ENCODE peak calls at places on chromosomes 5 and 9, in five cellular contexts. C, K, V, X and G are unnamed samples.
A peak's percentile ranks its signal among the peaks of the same experiment; 100 is the strongest.

GRCh38 chr5:150694638-150695037 is 6.2 kb downstream of the RBM22 start:
- DNase-seq in C (no peak), K (no peak), V (peak; percentile 71), X (peak; percentile 60), G (no peak)

GRCh38 chr9:91308144-91308543 is 53.6 kb downstream of the AUH start:
- DNase-seq in C (no peak), K (no peak), V (no peak), X (peak; percentile 38), G (no peak)

GRCh38 chr9:126293522-126293889 is 33.1 kb upstream of the MVB12B start:
- DNase-seq in C (no peak), K (peak; percentile 60), V (no peak), X (no peak), G (no peak)

GRCh38 chr5:172731286-172732073 is 39.5 kb downstream of the DUSP1 start:
- DNase-seq in C (no peak), K (peak; percentile 93), V (no peak), X (no peak), G (peak; percentile 62)

GRCh38 chr9:117247271-117247670 is 167.6 kb downstream of the ASTN2 start:
- DNase-seq in C (no peak), K (no peak), V (no peak), X (no peak), G (no peak)

GRCh38 chr9:31030741-31031202 is 1353.7 kb upstream of the ACO1 start:
- DNase-seq in C (no peak), K (no peak), V (peak; percentile 62), X (peak; percentile 3), G (no peak)

GRCh38 chr5:60492958-60493357 is 207.0 kb downstream of the DEPDC1B start:
- DNase-seq in C (no peak), K (no peak), V (peak; percentile 80), X (no peak), G (peak; percentile 41)

GRCh38 chr9:135939351-135940265 is 21.6 kb downstream of the UBAC1 start:
- DNase-seq in C (no peak), K (no peak), V (peak; percentile 21), X (no peak), G (peak; percentile 26)

GRCh38 chr9:109604036-109604600 is 106.0 kb upstream of the PTPN3 start:
- DNase-seq in C (no peak), K (no peak), V (no peak), X (peak; percentile 58), G (no peak)

GRCh38 chr9:117547904-117548303 is 133.0 kb upstream of the ASTN2 start:
- DNase-seq in C (no peak), K (no peak), V (peak; percentile 48), X (no peak), G (no peak)

GRCh38 chr5:14628346-14628745 is 36.2 kb upstream of the OTULIN start:
- DNase-seq in C (no peak), K (no peak), V (peak; percentile 49), X (peak; percentile 68), G (peak; percentile 43)

GRCh38 chr9:108775901-108776306 is 79.9 kb downstream of the ACTL7B start:
- DNase-seq in C (no peak), K (no peak), V (no peak), X (no peak), G (no peak)

GRCh38 chr5:89613222-89613956 is 730.4 kb upstream of the MEF2C start:
- DNase-seq in C (no peak), K (no peak), V (peak; percentile 63), X (no peak), G (no peak)

GRCh38 chr9:121095057-121095456 is 20.3 kb downstream of the CNTRL start:
- DNase-seq in C (no peak), K (no peak), V (no peak), X (no peak), G (no peak)